ENCODE peak calls at places on chromosomes 6 and 20, in six cellular contexts. C, I, K, R, H and J are unnamed samples.

GRCh38 chr6:125099211-125100017 is 54.2 kb upstream of the TPD52L1 start:
- DNase-seq in I (peak), R (no peak), C (peak), K (peak), H (peak), J (no peak)

GRCh38 chr6:72913797-72914196 is 291.9 kb downstream of the KCNQ5 start:
- DNase-seq in K (no peak), H (no peak), I (no peak), R (no peak), C (no peak), J (no peak)

GRCh38 chr6:64520050-64520449 is 884.4 kb downstream of the PHF3 start:
- DNase-seq in I (peak), R (no peak), C (no peak), H (no peak), K (no peak), J (no peak)

GRCh38 chr20:4548552-4548951 is 173.2 kb upstream of the PRND start:
- DNase-seq in H (no peak), K (no peak), C (no peak), I (no peak), R (no peak), J (no peak)

GRCh38 chr6:150863213-150863928 is 2.1 kb upstream of the MTHFD1L start:
- DNase-seq in I (no peak), H (no peak), C (no peak), K (no peak), R (no peak), J (no peak)

GRCh38 chr6:22470454-22471368 is 98.7 kb upstream of the HDGFL1 start:
- DNase-seq in H (peak), C (peak), K (no peak), R (no peak), I (peak), J (no peak)

GRCh38 chr20:29878777-29879442 is 1378.6 kb upstream of the DEFB115 start:
- DNase-seq in I (no peak), H (no peak), K (peak), C (no peak), R (no peak), J (no peak)

GRCh38 chr6:136378888-136379287 is 89.2 kb upstream of the BCLAF1 start:
- DNase-seq in I (no peak), H (no peak), C (no peak), R (no peak), K (no peak), J (no peak)